ENCODE peak calls at places on chromosomes 3 and 15, in five cellular contexts. I is Peyer's patch, S is neural progenitor cell, M is A549, V is kidney. H is an unnamed sample.

GRCh38 chr3:194166682-194167479 is 30.9 kb downstream of the HES1 start:
- DNase-seq in I (no peak), S (peak), M (no peak), V (no peak), H (no peak)

GRCh38 chr3:188286087-188286513 is 132.1 kb downstream of the LPP start:
- DNase-seq in I (no peak), S (no peak), M (peak), V (no peak), H (no peak)

GRCh38 chr3:21901504-21901903 is 150.5 kb upstream of the ZNF385D start:
- DNase-seq in I (no peak), S (no peak), M (no peak), V (no peak), H (no peak)

GRCh38 chr15:101137312-101137940 is 114.4 kb downstream of the CHSY1 start:
- DNase-seq in I (no peak), S (no peak), M (no peak), V (peak), H (no peak)

GRCh38 chr3:156227704-156228103 is 107.3 kb downstream of the KCNAB1 start:
- DNase-seq in I (no peak), S (no peak), M (no peak), V (no peak), H (no peak)

GRCh38 chr3:32557640-32558352 is 12.9 kb downstream of the DYNC1LI1 start:
- DNase-seq in I (no peak), S (no peak), M (peak), V (no peak), H (no peak)

GRCh38 chr3:12447075-12447474 is 37.2 kb upstream of the TSEN2 start:
- DNase-seq in I (no peak), S (no peak), M (no peak), V (no peak), H (no peak)

GRCh38 chr3:49841126-49841525 is 15.2 kb downstream of the TRAIP start:
- DNase-seq in I (no peak), S (peak), M (peak), V (no peak), H (no peak)

GRCh38 chr3:98732239-98733054 is 30.7 kb upstream of the ST3GAL6 start:
- DNase-seq in I (peak), S (peak), M (peak), V (peak), H (no peak)

GRCh38 chr3:4614070-4614469 is 120.9 kb downstream of the ITPR1 start:
- DNase-seq in I (no peak), S (no peak), M (no peak), V (no peak), H (no peak)

GRCh38 chr15:56805466-56806146 is 72.3 kb upstream of the ZNF280D start:
- DNase-seq in I (no peak), S (no peak), M (peak), V (no peak), H (no peak)

GRCh38 chr3:187150599-187150998 is 11.3 kb upstream of the RPL39L start:
- DNase-seq in I (no peak), S (no peak), M (no peak), V (no peak), H (peak)

GRCh38 chr3:48899298-48899697 is 616 bp upstream of the SLC25A20 start:
- DNase-seq in I (no peak), S (no peak), M (no peak), V (no peak), H (no peak)

GRCh38 chr15:91890614-91891013 is 37.1 kb downstream of the SLCO3A1 start:
- DNase-seq in I (no peak), S (no peak), M (peak), V (peak), H (no peak)

GRCh38 chr3:197520311-197521276 is 35.2 kb downstream of the BDH1 start:
- DNase-seq in I (peak), S (peak), M (peak), V (peak), H (no peak)

GRCh38 chr15:100601158-100601557 is 826 bp downstream of the LINS1 start:
- DNase-seq in I (no peak), S (peak), M (no peak), V (no peak), H (no peak)

GRCh38 chr3:16177962-16178627 is 3.6 kb downstream of the GALNT15 start:
- DNase-seq in I (peak), S (peak), M (peak), V (peak), H (peak)

GRCh38 chr3:25428003-25428861 is at the start of gene RARB:
- DNase-seq in I (peak), S (peak), M (peak), V (peak), H (no peak)

GRCh38 chr3:10713656-10714055 is 102.4 kb upstream of the SLC6A11 start:
- DNase-seq in I (no peak), S (no peak), M (no peak), V (no peak), H (no peak)

GRCh38 chr3:33392703-33393125 is 47.5 kb downstream of the UBP1 start:
- DNase-seq in I (no peak), S (no peak), M (peak), V (no peak), H (no peak)

GRCh38 chr3:123158899-123159390 is 42.8 kb upstream of the SEC22A start:
- DNase-seq in I (no peak), S (no peak), M (no peak), V (no peak), H (no peak)

GRCh38 chr3:183298708-183299153 is 45.7 kb downstream of the B3GNT5 start:
- DNase-seq in I (no peak), S (peak), M (peak), V (no peak), H (no peak)

GRCh38 chr15:36784717-36785116 is 205.3 kb downstream of the CDIN1 start:
- DNase-seq in I (no peak), S (no peak), M (no peak), V (no peak), H (no peak)

GRCh38 chr3:120689395-120689794 is 7.4 kb upstream of the HGD start:
- DNase-seq in I (no peak), S (no peak), M (no peak), V (no peak), H (no peak)

GRCh38 chr3:119413603-119414280 is 49.7 kb downstream of the TMEM39A start:
- DNase-seq in I (no peak), S (no peak), M (no peak), V (no peak), H (no peak)

GRCh38 chr15:52483712-52484111 is 45.0 kb downstream of the MYO5A start:
- DNase-seq in I (no peak), S (no peak), M (no peak), V (no peak), H (no peak)

GRCh38 chr3:176767385-176767784 is 429.9 kb downstream of the TBL1XR1 start:
- DNase-seq in I (no peak), S (no peak), M (peak), V (no peak), H (no peak)

GRCh38 chr15:65909831-65910230 is 40.5 kb downstream of the RAB11A start:
- DNase-seq in I (no peak), S (no peak), M (no peak), V (peak), H (no peak)

GRCh38 chr3:184953396-184953795 is 141.4 kb downstream of the VPS8 start:
- DNase-seq in I (no peak), S (no peak), M (no peak), V (no peak), H (no peak)

GRCh38 chr3:53113293-53114010 is 16.8 kb downstream of the RFT1 start:
- DNase-seq in I (no peak), S (no peak), M (no peak), V (no peak), H (no peak)

GRCh38 chr3:45208587-45208986 is 17.5 kb downstream of the TMEM158 start:
- DNase-seq in I (no peak), S (no peak), M (no peak), V (no peak), H (no peak)
- TF ChIP-seq CTCF in I (no peak), S (no peak), M (no peak), V (no peak), H (no peak)

DNA sequence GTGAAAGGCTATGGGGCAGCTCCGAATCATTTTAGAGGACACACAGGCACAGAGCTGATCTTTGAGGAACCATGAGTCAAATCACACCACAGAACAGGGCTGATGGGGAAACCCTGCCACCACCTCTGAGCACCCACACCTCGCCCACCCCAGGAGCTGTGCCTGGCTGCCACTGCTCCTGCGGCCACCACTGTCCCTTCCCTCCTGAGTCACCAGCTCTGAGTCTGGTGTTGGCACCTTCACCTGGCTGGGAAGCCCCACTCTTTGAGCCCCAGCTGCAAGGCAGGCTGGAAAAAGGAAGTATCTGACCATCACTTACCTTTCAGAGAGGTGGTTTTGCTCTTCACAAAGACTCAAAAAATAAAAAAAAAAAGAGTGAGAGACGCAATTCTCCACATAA is 63.6 kb upstream of the MEF2A start:
- DNase-seq in I (no peak), S (no peak), M (no peak), V (no peak), H (peak)
- TF ChIP-seq CTCF in I (no peak), S (no peak), M (no peak), V (no peak), H (no peak)

DNA sequence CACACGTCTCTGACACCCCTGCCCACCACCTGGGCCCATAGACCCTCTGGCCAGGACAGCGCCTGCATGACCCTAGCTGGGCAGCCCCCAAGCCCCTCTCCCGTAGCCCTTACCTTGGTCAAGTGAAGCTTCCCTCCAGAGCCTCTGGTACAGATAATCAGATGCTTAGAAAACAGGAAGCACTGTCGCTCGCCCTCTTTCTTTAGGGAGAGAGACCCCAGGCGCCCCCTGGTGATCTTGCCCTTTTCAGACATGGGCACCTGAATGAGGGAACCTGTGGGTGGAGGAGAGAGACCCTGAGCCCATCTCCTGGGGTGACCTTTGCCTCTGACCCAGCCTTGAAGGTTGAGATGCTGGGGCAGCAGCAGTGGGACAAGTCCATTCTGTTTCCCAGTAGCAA is 65.4 kb downstream of the RASGRF1 start:
- DNase-seq in I (no peak), S (peak), M (no peak), V (peak), H (peak)
- TF ChIP-seq CTCF in I (no peak), S (peak), M (no peak), V (no peak), H (no peak)

GRCh38 chr3:88572450-88572849 is 422.7 kb downstream of the C3orf38 start:
- DNase-seq in I (no peak), S (no peak), M (no peak), V (no peak), H (no peak)

GRCh38 chr3:88574210-88574609 is 424.5 kb downstream of the C3orf38 start:
- DNase-seq in I (no peak), S (no peak), M (no peak), V (no peak), H (no peak)

DNA sequence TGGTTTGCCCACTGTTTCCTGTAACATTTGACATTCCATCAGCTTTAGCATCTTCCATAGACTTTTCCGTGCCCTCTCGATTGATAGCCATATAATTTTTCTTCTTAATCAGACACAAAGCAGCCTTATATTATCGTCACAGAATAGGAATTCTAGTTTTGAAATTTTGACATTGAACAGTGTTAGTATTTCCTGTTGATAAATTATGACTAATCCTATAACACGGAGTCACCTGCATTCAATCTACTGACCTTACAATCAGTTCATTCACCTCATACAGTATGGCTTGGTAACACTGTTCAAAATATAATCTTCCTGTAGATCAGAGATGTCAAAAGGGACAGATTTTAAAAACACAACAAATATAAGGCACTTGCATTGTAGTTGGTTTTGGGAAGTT is 423.7 kb downstream of the C3orf38 start:
- DNase-seq in I (no peak), S (no peak), M (no peak), V (no peak), H (no peak)
- TF ChIP-seq CTCF in I (no peak), S (no peak), M (no peak), V (no peak), H (no peak)